ENCODE peak calls at places on chromosomes 4 and X, in nine cellular contexts. H is foreskin fibroblast, B is psoas muscle, Q is left ventricle myocardium inferior, J is germinal center, K is hepatocyte, R is RCC 7860, T is activated T-cell treated with anti-CD3 and anti-CD28 coated beads for 1 hour, W is progenitor cell of endocrine pancreas. Y is an unnamed sample.

GRCh38 chrX:65601126-65601525 is 66.3 kb upstream of the MSN start:
- DNase-seq in J (no peak), R (no peak), B (no peak), W (no peak), Q (no peak), H (no peak), T (no peak), K (no peak), Y (no peak)

GRCh38 chrX:130184168-130184567 is 12.4 kb downstream of the RAB33A start:
- DNase-seq in K (no peak), H (no peak), R (no peak), W (no peak), B (no peak), T (no peak), Q (no peak), J (no peak), Y (no peak)

GRCh38 chr4:10063544-10064300 is 42.4 kb upstream of the SLC2A9 start:
- DNase-seq in B (peak; percentile 76), J (no peak), H (peak; percentile 71), Q (peak; percentile 56), W (no peak), T (no peak), R (peak; percentile 74), K (peak; percentile 76), Y (peak; percentile 89)

GRCh38 chr4:153204247-153205027 is at the start of gene TRIM2:
- DNase-seq in J (no peak), T (no peak), Q (peak; percentile 68), W (peak; percentile 27), H (peak; percentile 47), B (peak; percentile 70), K (peak; percentile 94), R (no peak), Y (peak; percentile 80)

GRCh38 chr4:173367946-173368345 is 2.8 kb upstream of the SAP30 start:
- DNase-seq in W (no peak), K (no peak), J (no peak), R (no peak), Q (no peak), B (no peak), H (peak; percentile 29), T (no peak), Y (no peak)

GRCh38 chrX:44876076-44876475 is 3.1 kb downstream of the KDM6A start:
- DNase-seq in H (no peak), T (no peak), W (no peak), K (no peak), B (no peak), J (no peak), Q (no peak), R (no peak), Y (no peak)

GRCh38 chr4:184288451-184289178 is 70.9 kb upstream of the ENPP6 start:
- DNase-seq in W (no peak), B (no peak), T (no peak), H (no peak), R (no peak), K (no peak), J (no peak), Q (no peak), Y (no peak)

GRCh38 chr4:70778888-70779422 is 57.2 kb downstream of the RUFY3 start:
- DNase-seq in Q (no peak), H (no peak), K (peak; percentile 51), T (no peak), R (no peak), W (no peak), J (no peak), B (no peak), Y (no peak)

GRCh38 chr4:118910221-118910620 is 21.6 kb downstream of the SYNPO2 start:
- DNase-seq in B (no peak), W (no peak), J (no peak), Q (no peak), T (no peak), K (no peak), H (no peak), R (no peak), Y (no peak)

GRCh38 chrX:67893931-67894330 is 350.1 kb downstream of the AR start:
- DNase-seq in J (no peak), T (no peak), B (no peak), H (no peak), R (no peak), W (no peak), K (no peak), Q (no peak), Y (no peak)

GRCh38 chr4:159171287-159171686 is 68.4 kb downstream of the RAPGEF2 start:
- DNase-seq in Q (no peak), B (no peak), T (no peak), J (no peak), K (no peak), R (peak; percentile 10), H (no peak), W (no peak), Y (no peak)

GRCh38 chr4:2537011-2537830 is 774 bp downstream of the FAM193A start:
- DNase-seq in B (peak; percentile 78), J (peak; percentile 19), W (peak; percentile 35), T (peak; percentile 29), Q (peak; percentile 37), H (peak; percentile 19), K (peak; percentile 82), R (no peak), Y (peak; percentile 81)

GRCh38 chr4:76950052-76950845 is 697 bp downstream of the SEPTIN11 start:
- DNase-seq in K (peak; percentile 65), W (peak; percentile 38), H (peak; percentile 33), J (peak; percentile 69), R (peak; percentile 31), Q (peak; percentile 63), T (peak; percentile 35), B (peak; percentile 70), Y (peak; percentile 69)

GRCh38 chrX:122269243-122269781 is 914.8 kb upstream of the GRIA3 start:
- DNase-seq in J (no peak), H (no peak), B (no peak), R (no peak), K (no peak), W (no peak), Q (no peak), T (no peak), Y (no peak)

GRCh38 chr4:180060159-180060889 is 2182.9 kb upstream of the TENM3 start:
- DNase-seq in H (no peak), Q (no peak), W (no peak), K (peak; percentile 37), T (no peak), R (no peak), B (no peak), J (no peak), Y (no peak)

GRCh38 chr4:39521253-39521908 is 5.9 kb downstream of the UGDH start:
- DNase-seq in H (no peak), B (no peak), W (no peak), K (no peak), T (no peak), R (no peak), Q (no peak), J (no peak), Y (no peak)

GRCh38 chr4:108068422-108068821 is 78.7 kb downstream of the HADH start:
- DNase-seq in B (no peak), T (no peak), J (no peak), H (peak; percentile 52), W (no peak), Q (no peak), K (no peak), R (no peak), Y (no peak)

GRCh38 chr4:19380600-19380999 is 871.1 kb upstream of the SLIT2 start:
- DNase-seq in W (no peak), K (no peak), H (peak; percentile 28), Q (no peak), T (no peak), J (no peak), B (no peak), R (no peak), Y (no peak)

GRCh38 chrX:107667426-107667825 is 39.1 kb downstream of the PRPS1 start:
- DNase-seq in R (no peak), H (no peak), J (no peak), B (no peak), T (no peak), Q (no peak), W (no peak), K (no peak), Y (no peak)

GRCh38 chr4:22063613-22064012 is 115.0 kb upstream of the KCNIP4 start:
- DNase-seq in K (peak; percentile 13), H (no peak), B (no peak), Q (no peak), J (no peak), R (no peak), T (no peak), W (no peak), Y (no peak)

GRCh38 chr4:145716661-145717200 is 36.8 kb downstream of the C4orf51 start:
- DNase-seq in R (no peak), Q (no peak), B (no peak), T (no peak), W (no peak), J (no peak), K (no peak), H (no peak), Y (no peak)

GRCh38 chrX:115588180-115588579 is 27.2 kb downstream of the PLS3 start:
- DNase-seq in T (no peak), B (no peak), W (no peak), Q (no peak), R (no peak), H (no peak), J (no peak), K (no peak), Y (no peak)

GRCh38 chr4:158964114-158964727 is 138.7 kb upstream of the RAPGEF2 start:
- DNase-seq in J (no peak), Q (no peak), W (no peak), B (no peak), T (no peak), H (no peak), K (no peak), R (no peak), Y (no peak)

GRCh38 chr4:27018076-27018475 is 157.4 kb downstream of the STIM2 start:
- DNase-seq in B (no peak), K (no peak), W (no peak), T (no peak), H (no peak), J (no peak), Q (no peak), R (no peak), Y (no peak)

GRCh38 chrX:96569034-96569433 is 115.6 kb upstream of the DIAPH2 start:
- DNase-seq in B (no peak), H (no peak), W (no peak), T (no peak), R (no peak), Q (no peak), K (no peak), J (no peak), Y (no peak)

GRCh38 chr4:9867746-9868425 is 86.5 kb downstream of the DRD5 start:
- DNase-seq in T (no peak), H (no peak), R (no peak), K (no peak), Q (no peak), W (no peak), B (no peak), J (no peak), Y (no peak)

GRCh38 chr4:185914583-185915199 is 102.7 kb upstream of the SORBS2 start:
- DNase-seq in J (no peak), K (no peak), W (no peak), B (no peak), R (no peak), Q (no peak), H (no peak), T (no peak), Y (no peak)

GRCh38 chr4:148091896-148092295 is 350.3 kb downstream of the NR3C2 start:
- DNase-seq in Q (no peak), R (no peak), J (no peak), B (no peak), K (no peak), H (no peak), T (no peak), W (no peak), Y (no peak)

GRCh38 chr4:81343536-81343935 is 128.2 kb downstream of the RASGEF1B start:
- DNase-seq in Q (no peak), H (no peak), K (no peak), J (no peak), T (no peak), B (no peak), R (no peak), W (no peak), Y (no peak)

GRCh38 chrX:118677318-118677717 is 50.1 kb upstream of the IL13RA1 start:
- DNase-seq in J (no peak), H (no peak), K (no peak), R (no peak), W (no peak), T (no peak), Q (no peak), B (no peak), Y (no peak)

GRCh38 chr4:126137782-126138170 is 823.0 kb downstream of the FAT4 start:
- DNase-seq in W (no peak), Q (no peak), H (no peak), K (no peak), T (no peak), J (no peak), R (no peak), B (no peak), Y (no peak)